ENCODE peak calls at places on chromosomes 2 and 18, in six cellular contexts. One of them, this sample, is unnamed.

GRCh38 chr18:62827397-62827796 is 112.1 kb downstream of the PHLPP1 start:
- DNase-seq in stimulated activated naive CD4-positive, alpha-beta T cell: no peak
- DNase-seq in psoas muscle: no peak
- DNase-seq in NCI-H1048: no peak
- DNase-seq in stimulated activated CD8-positive, alpha-beta memory T cell treated with anti-CD3 and anti-CD28 coated beads, Interleukin-15, amount 100 ng/mL, for 48 hours: no peak
- DNase-seq in activated T-cell treated with anti-CD3 and anti-CD28 coated beads for 1 hour: no peak
- DNase-seq in this sample: no peak

GRCh38 chr2:231312066-231312465 is 83.4 kb upstream of the B3GNT7 start:
- DNase-seq in psoas muscle: no peak
- DNase-seq in stimulated activated naive CD4-positive, alpha-beta T cell: no peak
- DNase-seq in activated T-cell treated with anti-CD3 and anti-CD28 coated beads for 1 hour: no peak
- DNase-seq in NCI-H1048: no peak
- DNase-seq in stimulated activated CD8-positive, alpha-beta memory T cell treated with anti-CD3 and anti-CD28 coated beads, Interleukin-15, amount 100 ng/mL, for 48 hours: no peak
- DNase-seq in this sample: no peak

GRCh38 chr2:57693177-57693576 is 353.4 kb upstream of the VRK2 start:
- DNase-seq in activated T-cell treated with anti-CD3 and anti-CD28 coated beads for 1 hour: no peak
- DNase-seq in stimulated activated CD8-positive, alpha-beta memory T cell treated with anti-CD3 and anti-CD28 coated beads, Interleukin-15, amount 100 ng/mL, for 48 hours: no peak
- DNase-seq in stimulated activated naive CD4-positive, alpha-beta T cell: no peak
- DNase-seq in psoas muscle: no peak
- DNase-seq in NCI-H1048: no peak
- DNase-seq in this sample: no peak

GRCh38 chr2:46979611-46980010 is 64.0 kb upstream of the MCFD2 start:
- DNase-seq in NCI-H1048: no peak
- DNase-seq in stimulated activated naive CD4-positive, alpha-beta T cell: peak; percentile 25
- DNase-seq in stimulated activated CD8-positive, alpha-beta memory T cell treated with anti-CD3 and anti-CD28 coated beads, Interleukin-15, amount 100 ng/mL, for 48 hours: peak; percentile 20
- DNase-seq in activated T-cell treated with anti-CD3 and anti-CD28 coated beads for 1 hour: peak; percentile 9
- DNase-seq in psoas muscle: no peak
- DNase-seq in this sample: no peak

GRCh38 chr2:236171213-236172201 is 3.3 kb upstream of the GBX2 start:
- DNase-seq in stimulated activated CD8-positive, alpha-beta memory T cell treated with anti-CD3 and anti-CD28 coated beads, Interleukin-15, amount 100 ng/mL, for 48 hours: no peak
- DNase-seq in activated T-cell treated with anti-CD3 and anti-CD28 coated beads for 1 hour: no peak
- DNase-seq in stimulated activated naive CD4-positive, alpha-beta T cell: no peak
- DNase-seq in NCI-H1048: no peak
- DNase-seq in psoas muscle: no peak
- DNase-seq in this sample: no peak

GRCh38 chr2:11808016-11808400 is 61.6 kb downstream of the LPIN1 start:
- DNase-seq in stimulated activated naive CD4-positive, alpha-beta T cell: no peak
- DNase-seq in psoas muscle: no peak
- DNase-seq in NCI-H1048: no peak
- DNase-seq in activated T-cell treated with anti-CD3 and anti-CD28 coated beads for 1 hour: no peak
- DNase-seq in stimulated activated CD8-positive, alpha-beta memory T cell treated with anti-CD3 and anti-CD28 coated beads, Interleukin-15, amount 100 ng/mL, for 48 hours: no peak
- DNase-seq in this sample: no peak

GRCh38 chr2:197972017-197972416 is 167.6 kb downstream of the PLCL1 start:
- DNase-seq in psoas muscle: no peak
- DNase-seq in NCI-H1048: no peak
- DNase-seq in stimulated activated CD8-positive, alpha-beta memory T cell treated with anti-CD3 and anti-CD28 coated beads, Interleukin-15, amount 100 ng/mL, for 48 hours: no peak
- DNase-seq in activated T-cell treated with anti-CD3 and anti-CD28 coated beads for 1 hour: no peak
- DNase-seq in stimulated activated naive CD4-positive, alpha-beta T cell: no peak
- DNase-seq in this sample: peak; percentile 30

GRCh38 chr2:76985387-76986136 is 536.6 kb downstream of the LRRTM4 start:
- DNase-seq in stimulated activated naive CD4-positive, alpha-beta T cell: no peak
- DNase-seq in stimulated activated CD8-positive, alpha-beta memory T cell treated with anti-CD3 and anti-CD28 coated beads, Interleukin-15, amount 100 ng/mL, for 48 hours: no peak
- DNase-seq in psoas muscle: no peak
- DNase-seq in activated T-cell treated with anti-CD3 and anti-CD28 coated beads for 1 hour: no peak
- DNase-seq in NCI-H1048: no peak
- DNase-seq in this sample: no peak

GRCh38 chr2:3113122-3113521 is 264.5 kb downstream of the EIPR1 start:
- DNase-seq in NCI-H1048: no peak
- DNase-seq in activated T-cell treated with anti-CD3 and anti-CD28 coated beads for 1 hour: no peak
- DNase-seq in psoas muscle: no peak
- DNase-seq in stimulated activated naive CD4-positive, alpha-beta T cell: no peak
- DNase-seq in stimulated activated CD8-positive, alpha-beta memory T cell treated with anti-CD3 and anti-CD28 coated beads, Interleukin-15, amount 100 ng/mL, for 48 hours: no peak
- DNase-seq in this sample: no peak

GRCh38 chr2:172288603-172289002 is 138.8 kb upstream of the ITGA6 start:
- DNase-seq in stimulated activated naive CD4-positive, alpha-beta T cell: peak; percentile 3
- DNase-seq in NCI-H1048: no peak
- DNase-seq in activated T-cell treated with anti-CD3 and anti-CD28 coated beads for 1 hour: peak; percentile 34
- DNase-seq in stimulated activated CD8-positive, alpha-beta memory T cell treated with anti-CD3 and anti-CD28 coated beads, Interleukin-15, amount 100 ng/mL, for 48 hours: peak; percentile 13
- DNase-seq in psoas muscle: no peak
- DNase-seq in this sample: no peak

GRCh38 chr18:77305676-77306075 is 56.0 kb downstream of the GALR1 start:
- DNase-seq in psoas muscle: no peak
- DNase-seq in NCI-H1048: no peak
- DNase-seq in activated T-cell treated with anti-CD3 and anti-CD28 coated beads for 1 hour: no peak
- DNase-seq in stimulated activated CD8-positive, alpha-beta memory T cell treated with anti-CD3 and anti-CD28 coated beads, Interleukin-15, amount 100 ng/mL, for 48 hours: no peak
- DNase-seq in stimulated activated naive CD4-positive, alpha-beta T cell: no peak
- DNase-seq in this sample: no peak

GRCh38 chr2:44838116-44838790 is 103.2 kb upstream of the SIX3 start:
- DNase-seq in psoas muscle: no peak
- DNase-seq in NCI-H1048: no peak
- DNase-seq in activated T-cell treated with anti-CD3 and anti-CD28 coated beads for 1 hour: no peak
- DNase-seq in stimulated activated naive CD4-positive, alpha-beta T cell: no peak
- DNase-seq in stimulated activated CD8-positive, alpha-beta memory T cell treated with anti-CD3 and anti-CD28 coated beads, Interleukin-15, amount 100 ng/mL, for 48 hours: no peak
- DNase-seq in this sample: no peak

GRCh38 chr2:228556707-228557106 is 375.2 kb upstream of the SPHKAP start:
- DNase-seq in stimulated activated CD8-positive, alpha-beta memory T cell treated with anti-CD3 and anti-CD28 coated beads, Interleukin-15, amount 100 ng/mL, for 48 hours: no peak
- DNase-seq in activated T-cell treated with anti-CD3 and anti-CD28 coated beads for 1 hour: no peak
- DNase-seq in stimulated activated naive CD4-positive, alpha-beta T cell: no peak
- DNase-seq in NCI-H1048: no peak
- DNase-seq in psoas muscle: no peak
- DNase-seq in this sample: no peak

GRCh38 chr18:39701071-39701783 is 2135.6 kb upstream of the CELF4 start:
- DNase-seq in NCI-H1048: no peak
- DNase-seq in stimulated activated naive CD4-positive, alpha-beta T cell: no peak
- DNase-seq in activated T-cell treated with anti-CD3 and anti-CD28 coated beads for 1 hour: no peak
- DNase-seq in stimulated activated CD8-positive, alpha-beta memory T cell treated with anti-CD3 and anti-CD28 coated beads, Interleukin-15, amount 100 ng/mL, for 48 hours: no peak
- DNase-seq in psoas muscle: no peak
- DNase-seq in this sample: no peak

GRCh38 chr2:216408426-216409315 is 3.6 kb upstream of the SMARCAL1 start:
- DNase-seq in NCI-H1048: no peak
- DNase-seq in activated T-cell treated with anti-CD3 and anti-CD28 coated beads for 1 hour: no peak
- DNase-seq in stimulated activated CD8-positive, alpha-beta memory T cell treated with anti-CD3 and anti-CD28 coated beads, Interleukin-15, amount 100 ng/mL, for 48 hours: no peak
- DNase-seq in psoas muscle: no peak
- DNase-seq in stimulated activated naive CD4-positive, alpha-beta T cell: no peak
- DNase-seq in this sample: no peak

GRCh38 chr2:148794558-148794957 is 80.5 kb upstream of the KIF5C start:
- DNase-seq in NCI-H1048: no peak
- DNase-seq in stimulated activated CD8-positive, alpha-beta memory T cell treated with anti-CD3 and anti-CD28 coated beads, Interleukin-15, amount 100 ng/mL, for 48 hours: no peak
- DNase-seq in psoas muscle: no peak
- DNase-seq in activated T-cell treated with anti-CD3 and anti-CD28 coated beads for 1 hour: no peak
- DNase-seq in stimulated activated naive CD4-positive, alpha-beta T cell: no peak
- DNase-seq in this sample: no peak

GRCh38 chr2:173898996-173899395 is 66.2 kb downstream of the SP3 start:
- DNase-seq in NCI-H1048: no peak
- DNase-seq in stimulated activated CD8-positive, alpha-beta memory T cell treated with anti-CD3 and anti-CD28 coated beads, Interleukin-15, amount 100 ng/mL, for 48 hours: no peak
- DNase-seq in psoas muscle: no peak
- DNase-seq in activated T-cell treated with anti-CD3 and anti-CD28 coated beads for 1 hour: no peak
- DNase-seq in stimulated activated naive CD4-positive, alpha-beta T cell: no peak
- DNase-seq in this sample: no peak